ENCODE peak calls at places on chromosomes 4 and X, in nine cellular contexts. One of them, this sample, is unnamed.
A peak's percentile ranks its signal among the peaks of the same experiment; 100 is the strongest.

GRCh38 chr4:100962698-100963097 is 384.6 kb downstream of the PPP3CA start:
- DNase-seq in psoas muscle: no peak
- DNase-seq in brain microvascular endothelial cell: no peak
- DNase-seq in heart left ventricle: no peak
- DNase-seq in mammary epithelial cell: no peak
- DNase-seq in body of pancreas: no peak
- DNase-seq in heart right ventricle: no peak
- DNase-seq in cardiac muscle cell: no peak
- DNase-seq in uterus: no peak
- DNase-seq in this sample: no peak

GRCh38 chr4:48227662-48228061 is 42.0 kb downstream of the TEC start:
- DNase-seq in mammary epithelial cell: peak; percentile 25
- DNase-seq in heart left ventricle: no peak
- DNase-seq in heart right ventricle: no peak
- DNase-seq in psoas muscle: no peak
- DNase-seq in body of pancreas: no peak
- DNase-seq in brain microvascular endothelial cell: no peak
- DNase-seq in cardiac muscle cell: no peak
- DNase-seq in uterus: no peak
- DNase-seq in this sample: no peak

GRCh38 chr4:109352941-109353340 is 50.5 kb upstream of the COL25A1 start:
- DNase-seq in brain microvascular endothelial cell: no peak
- DNase-seq in psoas muscle: no peak
- DNase-seq in mammary epithelial cell: no peak
- DNase-seq in cardiac muscle cell: no peak
- DNase-seq in body of pancreas: no peak
- DNase-seq in heart right ventricle: no peak
- DNase-seq in heart left ventricle: no peak
- DNase-seq in uterus: no peak
- DNase-seq in this sample: no peak

GRCh38 chr4:119735136-119735770 is 106.6 kb upstream of the PDE5A start:
- DNase-seq in body of pancreas: no peak
- DNase-seq in brain microvascular endothelial cell: peak; percentile 93
- DNase-seq in psoas muscle: no peak
- DNase-seq in uterus: no peak
- DNase-seq in heart right ventricle: no peak
- DNase-seq in heart left ventricle: no peak
- DNase-seq in mammary epithelial cell: peak; percentile 78
- DNase-seq in cardiac muscle cell: peak; percentile 69
- DNase-seq in this sample: no peak

GRCh38 chr4:16083217-16084191 is at the start of gene PROM1:
- DNase-seq in body of pancreas: peak; percentile 61
- DNase-seq in uterus: no peak
- DNase-seq in heart right ventricle: peak; percentile 10
- DNase-seq in brain microvascular endothelial cell: no peak
- DNase-seq in mammary epithelial cell: no peak
- DNase-seq in heart left ventricle: peak; percentile 13
- DNase-seq in cardiac muscle cell: no peak
- DNase-seq in psoas muscle: no peak
- DNase-seq in this sample: no peak

GRCh38 chr4:124931050-124931449 is 218.5 kb upstream of the ANKRD50 start:
- DNase-seq in uterus: no peak
- DNase-seq in mammary epithelial cell: no peak
- DNase-seq in brain microvascular endothelial cell: peak; percentile 51
- DNase-seq in psoas muscle: no peak
- DNase-seq in body of pancreas: no peak
- DNase-seq in cardiac muscle cell: peak; percentile 50
- DNase-seq in heart left ventricle: no peak
- DNase-seq in heart right ventricle: no peak
- DNase-seq in this sample: no peak

GRCh38 chr4:27490315-27490714 is 629.7 kb downstream of the STIM2 start:
- DNase-seq in psoas muscle: no peak
- DNase-seq in brain microvascular endothelial cell: no peak
- DNase-seq in body of pancreas: no peak
- DNase-seq in cardiac muscle cell: no peak
- DNase-seq in heart right ventricle: no peak
- DNase-seq in heart left ventricle: no peak
- DNase-seq in uterus: no peak
- DNase-seq in mammary epithelial cell: no peak
- DNase-seq in this sample: no peak

GRCh38 chr4:26356067-26356466 is 35.3 kb downstream of the RBPJ start:
- DNase-seq in psoas muscle: no peak
- DNase-seq in heart left ventricle: no peak
- DNase-seq in mammary epithelial cell: peak; percentile 49
- DNase-seq in uterus: no peak
- DNase-seq in cardiac muscle cell: peak; percentile 53
- DNase-seq in heart right ventricle: peak; percentile 11
- DNase-seq in brain microvascular endothelial cell: no peak
- DNase-seq in body of pancreas: peak; percentile 63
- DNase-seq in this sample: no peak

GRCh38 chrX:31165241-31166035 is 93.6 kb upstream of the FTHL17 start:
- DNase-seq in mammary epithelial cell: no peak
- DNase-seq in uterus: no peak
- DNase-seq in psoas muscle: no peak
- DNase-seq in brain microvascular endothelial cell: peak; percentile 60
- DNase-seq in body of pancreas: no peak
- DNase-seq in heart left ventricle: no peak
- DNase-seq in heart right ventricle: no peak
- DNase-seq in cardiac muscle cell: peak; percentile 73
- DNase-seq in this sample: no peak

GRCh38 chr4:143286733-143287570 is 49.7 kb upstream of the GAB1 start:
- DNase-seq in brain microvascular endothelial cell: peak; percentile 63
- DNase-seq in mammary epithelial cell: peak; percentile 78
- DNase-seq in heart left ventricle: no peak
- DNase-seq in psoas muscle: no peak
- DNase-seq in heart right ventricle: peak; percentile 13
- DNase-seq in uterus: no peak
- DNase-seq in cardiac muscle cell: peak; percentile 51
- DNase-seq in body of pancreas: no peak
- DNase-seq in this sample: no peak

GRCh38 chrX:129824620-129825019 is 19.1 kb downstream of the ZDHHC9 start:
- DNase-seq in brain microvascular endothelial cell: no peak
- DNase-seq in body of pancreas: no peak
- DNase-seq in heart left ventricle: no peak
- DNase-seq in cardiac muscle cell: no peak
- DNase-seq in mammary epithelial cell: no peak
- DNase-seq in psoas muscle: no peak
- DNase-seq in uterus: no peak
- DNase-seq in heart right ventricle: no peak
- DNase-seq in this sample: no peak

GRCh38 chrX:114615765-114616164 is 31.9 kb downstream of the HTR2C start:
- DNase-seq in heart right ventricle: no peak
- DNase-seq in uterus: no peak
- DNase-seq in cardiac muscle cell: no peak
- DNase-seq in brain microvascular endothelial cell: no peak
- DNase-seq in psoas muscle: no peak
- DNase-seq in heart left ventricle: no peak
- DNase-seq in body of pancreas: no peak
- DNase-seq in mammary epithelial cell: no peak
- DNase-seq in this sample: no peak

GRCh38 chr4:140012688-140013087 is 141.3 kb downstream of the MAML3 start:
- DNase-seq in uterus: peak; percentile 35
- DNase-seq in cardiac muscle cell: peak; percentile 75
- DNase-seq in brain microvascular endothelial cell: peak; percentile 89
- DNase-seq in psoas muscle: peak; percentile 60
- DNase-seq in heart left ventricle: peak; percentile 64
- DNase-seq in mammary epithelial cell: peak; percentile 71
- DNase-seq in heart right ventricle: peak; percentile 66
- DNase-seq in body of pancreas: peak; percentile 77
- DNase-seq in this sample: no peak

DNA sequence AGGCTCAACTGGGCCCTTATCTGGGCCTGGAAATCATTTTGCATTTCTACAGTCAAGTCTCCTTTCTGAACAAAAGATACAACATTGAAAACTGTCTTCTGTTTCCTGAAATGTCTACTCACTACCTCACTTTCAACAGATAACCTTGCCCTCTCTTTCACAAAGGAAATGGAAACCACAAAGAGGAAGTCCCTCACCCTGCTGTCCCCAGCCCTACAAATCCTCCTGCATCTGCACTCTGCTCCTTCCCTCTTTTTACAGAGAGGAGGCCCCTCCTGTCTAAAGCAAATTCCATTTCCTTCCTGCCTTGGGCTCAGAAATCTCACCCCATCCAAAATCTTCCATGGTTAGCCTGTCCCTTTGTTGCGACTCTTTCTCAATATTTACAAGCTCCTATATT is 24.8 kb upstream of the CYBB start:
- DNase-seq in psoas muscle: no peak
- DNase-seq in heart right ventricle: peak; percentile 3
- DNase-seq in uterus: no peak
- DNase-seq in heart left ventricle: no peak
- DNase-seq in mammary epithelial cell: no peak
- DNase-seq in cardiac muscle cell: no peak
- DNase-seq in brain microvascular endothelial cell: no peak
- DNase-seq in body of pancreas: no peak
- DNase-seq in this sample: no peak
- H3K4me3 ChIP-seq in psoas muscle: no peak overlapping the region
- H3K4me3 ChIP-seq in heart right ventricle: no peak overlapping the region
- H3K4me3 ChIP-seq in uterus: no peak overlapping the region
- H3K4me3 ChIP-seq in heart left ventricle: no peak overlapping the region
- H3K4me3 ChIP-seq in mammary epithelial cell: no peak overlapping the region
- H3K4me3 ChIP-seq in cardiac muscle cell: no peak overlapping the region
- H3K4me3 ChIP-seq in brain microvascular endothelial cell: no peak overlapping the region
- H3K4me3 ChIP-seq in body of pancreas: no peak overlapping the region
- H3K4me3 ChIP-seq in this sample: no peak overlapping the region

GRCh38 chr4:75484195-75484594 is 30.0 kb downstream of the RCHY1 start:
- DNase-seq in brain microvascular endothelial cell: no peak
- DNase-seq in cardiac muscle cell: no peak
- DNase-seq in body of pancreas: no peak
- DNase-seq in heart right ventricle: no peak
- DNase-seq in heart left ventricle: no peak
- DNase-seq in psoas muscle: no peak
- DNase-seq in uterus: no peak
- DNase-seq in mammary epithelial cell: no peak
- DNase-seq in this sample: no peak

GRCh38 chr4:75495489-75495888 is 18.7 kb downstream of the RCHY1 start:
- DNase-seq in heart left ventricle: no peak
- DNase-seq in uterus: no peak
- DNase-seq in body of pancreas: no peak
- DNase-seq in mammary epithelial cell: no peak
- DNase-seq in psoas muscle: no peak
- DNase-seq in brain microvascular endothelial cell: no peak
- DNase-seq in cardiac muscle cell: no peak
- DNase-seq in heart right ventricle: no peak
- DNase-seq in this sample: no peak

GRCh38 chr4:75494563-75494962 is 19.6 kb downstream of the RCHY1 start:
- DNase-seq in cardiac muscle cell: peak; percentile 82
- DNase-seq in heart right ventricle: no peak
- DNase-seq in heart left ventricle: no peak
- DNase-seq in brain microvascular endothelial cell: peak; percentile 28
- DNase-seq in body of pancreas: no peak
- DNase-seq in psoas muscle: no peak
- DNase-seq in uterus: no peak
- DNase-seq in mammary epithelial cell: peak; percentile 84
- DNase-seq in this sample: no peak

GRCh38 chr4:75490155-75490554 is 24.0 kb downstream of the RCHY1 start:
- DNase-seq in heart right ventricle: no peak
- DNase-seq in psoas muscle: no peak
- DNase-seq in heart left ventricle: no peak
- DNase-seq in uterus: no peak
- DNase-seq in brain microvascular endothelial cell: no peak
- DNase-seq in body of pancreas: no peak
- DNase-seq in mammary epithelial cell: no peak
- DNase-seq in cardiac muscle cell: peak; percentile 58
- DNase-seq in this sample: no peak
- TF ChIP-seq CTCF in heart right ventricle: peak; percentile 51
- TF ChIP-seq CTCF in psoas muscle: peak; percentile 25
- TF ChIP-seq CTCF in heart left ventricle: no peak
- TF ChIP-seq CTCF in uterus: no peak
- TF ChIP-seq CTCF in brain microvascular endothelial cell: peak; percentile 10
- TF ChIP-seq CTCF in body of pancreas: peak; percentile 16
- TF ChIP-seq CTCF in mammary epithelial cell: no peak
- TF ChIP-seq CTCF in cardiac muscle cell: peak; percentile 26
- TF ChIP-seq CTCF in this sample: peak; percentile 21

GRCh38 chr4:188127157-188127874 is 11.9 kb upstream of the TRIML1 start:
- DNase-seq in heart right ventricle: no peak
- DNase-seq in body of pancreas: no peak
- DNase-seq in uterus: no peak
- DNase-seq in psoas muscle: no peak
- DNase-seq in mammary epithelial cell: peak; percentile 96
- DNase-seq in brain microvascular endothelial cell: peak; percentile 92
- DNase-seq in heart left ventricle: no peak
- DNase-seq in cardiac muscle cell: peak; percentile 29
- DNase-seq in this sample: no peak
- H3K27ac ChIP-seq in heart right ventricle: no peak overlapping the region
- H3K27ac ChIP-seq in body of pancreas: no peak overlapping the region
- H3K27ac ChIP-seq in uterus: no peak overlapping the region
- H3K27ac ChIP-seq in psoas muscle: no peak overlapping the region
- H3K27ac ChIP-seq in mammary epithelial cell: peak overlapping the region; percentile 21
- H3K27ac ChIP-seq in brain microvascular endothelial cell: peak overlapping the region; percentile 58
- H3K27ac ChIP-seq in heart left ventricle: no peak overlapping the region
- H3K27ac ChIP-seq in cardiac muscle cell: no peak overlapping the region
- H3K27ac ChIP-seq in this sample: no peak overlapping the region

GRCh38 chr4:186201535-186202230 is 10.3 kb downstream of the CYP4V2 start:
- DNase-seq in body of pancreas: peak; percentile 72
- DNase-seq in heart left ventricle: no peak
- DNase-seq in cardiac muscle cell: peak; percentile 42
- DNase-seq in mammary epithelial cell: peak; percentile 33
- DNase-seq in heart right ventricle: no peak
- DNase-seq in uterus: no peak
- DNase-seq in brain microvascular endothelial cell: peak; percentile 36
- DNase-seq in psoas muscle: no peak
- DNase-seq in this sample: no peak

GRCh38 chr4:186204611-186205144 is 13.3 kb downstream of the CYP4V2 start:
- DNase-seq in uterus: no peak
- DNase-seq in body of pancreas: peak; percentile 37
- DNase-seq in heart left ventricle: no peak
- DNase-seq in heart right ventricle: no peak
- DNase-seq in cardiac muscle cell: no peak
- DNase-seq in brain microvascular endothelial cell: no peak
- DNase-seq in mammary epithelial cell: no peak
- DNase-seq in psoas muscle: no peak
- DNase-seq in this sample: no peak

GRCh38 chr4:186202490-186203140 is 11.2 kb downstream of the CYP4V2 start:
- DNase-seq in cardiac muscle cell: no peak
- DNase-seq in psoas muscle: no peak
- DNase-seq in heart right ventricle: no peak
- DNase-seq in brain microvascular endothelial cell: no peak
- DNase-seq in uterus: no peak
- DNase-seq in mammary epithelial cell: no peak
- DNase-seq in body of pancreas: no peak
- DNase-seq in heart left ventricle: no peak
- DNase-seq in this sample: no peak

GRCh38 chr4:186204103-186204559 is 12.8 kb downstream of the CYP4V2 start:
- DNase-seq in psoas muscle: no peak
- DNase-seq in cardiac muscle cell: peak; percentile 84
- DNase-seq in heart right ventricle: no peak
- DNase-seq in body of pancreas: peak; percentile 69
- DNase-seq in mammary epithelial cell: no peak
- DNase-seq in brain microvascular endothelial cell: peak; percentile 43
- DNase-seq in heart left ventricle: no peak
- DNase-seq in uterus: peak; percentile 50
- DNase-seq in this sample: no peak

DNA sequence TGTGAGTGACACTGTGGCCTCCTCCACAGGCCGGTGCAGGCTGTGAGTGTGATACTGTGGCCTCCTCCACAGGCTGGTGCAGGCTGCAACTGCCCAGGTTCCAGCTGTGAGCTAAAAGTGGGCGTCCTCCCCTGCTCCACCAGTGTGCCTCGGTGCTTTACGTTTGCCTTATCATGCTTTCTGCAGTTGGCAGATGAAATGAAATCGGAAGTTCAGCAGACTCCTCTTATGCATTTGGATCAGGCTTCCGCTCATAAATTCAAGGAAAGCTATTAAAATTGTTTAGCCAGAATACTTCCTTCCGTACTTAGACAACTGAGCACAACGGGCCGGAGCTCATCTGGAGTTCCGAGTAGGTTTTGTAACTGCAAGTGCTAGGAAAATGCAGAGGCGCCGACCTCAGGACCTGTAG is 12.0 kb downstream of the CYP4V2 start:
- DNase-seq in body of pancreas: no peak
- DNase-seq in psoas muscle: no peak
- DNase-seq in brain microvascular endothelial cell: no peak
- DNase-seq in heart right ventricle: no peak
- DNase-seq in heart left ventricle: no peak
- DNase-seq in uterus: peak; percentile 32
- DNase-seq in cardiac muscle cell: peak; percentile 43
- DNase-seq in mammary epithelial cell: no peak
- DNase-seq in this sample: no peak
- H3K4me3 ChIP-seq in body of pancreas: no peak overlapping the region
- H3K4me3 ChIP-seq in psoas muscle: peak overlapping the region; percentile 53
- H3K4me3 ChIP-seq in brain microvascular endothelial cell: no peak overlapping the region
- H3K4me3 ChIP-seq in heart right ventricle: no peak overlapping the region
- H3K4me3 ChIP-seq in heart left ventricle: no peak overlapping the region
- H3K4me3 ChIP-seq in uterus: no peak overlapping the region
- H3K4me3 ChIP-seq in cardiac muscle cell: no peak overlapping the region
- H3K4me3 ChIP-seq in mammary epithelial cell: no peak overlapping the region
- H3K4me3 ChIP-seq in this sample: no peak overlapping the region

This sample was measured in coronary artery.